ENCODE peak calls at places on chromosomes 16 and 17, in four cellular contexts. H is H9, X is mesendoderm, Y is neuronal stem cell. U is an unnamed sample.

GRCh38 chr17:66098040-66098439 is 93.9 kb downstream of the CEP112 start:
- DNase-seq in H (no peak), X (no peak), Y (no peak), U (peak)

GRCh38 chr16:56610017-56610608 is 1.7 kb downstream of the MT2A start:
- DNase-seq in H (no peak), X (peak), Y (no peak), U (peak)

GRCh38 chr16:4176794-4177438 is 60.7 kb upstream of the ADCY9 start:
- DNase-seq in H (no peak), X (peak), Y (no peak), U (peak)

GRCh38 chr16:73387979-73388378 is 340.1 kb upstream of the ZFHX3 start:
- DNase-seq in H (no peak), X (no peak), Y (no peak), U (no peak)

GRCh38 chr17:67605259-67605912 is 112.3 kb upstream of the NOL11 start:
- DNase-seq in H (no peak), X (no peak), Y (no peak), U (no peak)

GRCh38 chr16:88626646-88627045 is 11.7 kb upstream of the IL17C start:
- DNase-seq in H (no peak), X (no peak), Y (no peak), U (no peak)

GRCh38 chr16:28320023-28320561 is 27.8 kb downstream of the SBK1 start:
- DNase-seq in H (no peak), X (no peak), Y (no peak), U (no peak)

GRCh38 chr16:49463529-49463928 is 89.9 kb downstream of the C16orf78 start:
- DNase-seq in H (peak), X (no peak), Y (peak), U (no peak)

GRCh38 chr16:85613609-85614337 is 651 bp downstream of the GSE1 start:
- DNase-seq in H (peak), X (peak), Y (no peak), U (no peak)

GRCh38 chr17:62824290-62825135 is 16.4 kb upstream of the MARCHF10 start:
- DNase-seq in H (peak), X (peak), Y (peak), U (peak)

GRCh38 chr16:80610489-80611156 is 69.8 kb downstream of the DYNLRB2 start:
- DNase-seq in H (no peak), X (no peak), Y (no peak), U (no peak)

GRCh38 chr16:80611171-80611929 is 70.6 kb downstream of the DYNLRB2 start:
- DNase-seq in H (no peak), X (no peak), Y (no peak), U (no peak)

GRCh38 chr16:80606221-80606766 is 65.5 kb downstream of the DYNLRB2 start:
- DNase-seq in H (no peak), X (no peak), Y (no peak), U (no peak)

GRCh38 chr16:80604600-80605355 is 64.0 kb downstream of the DYNLRB2 start:
- DNase-seq in H (no peak), X (no peak), Y (no peak), U (no peak)

GRCh38 chr16:80607204-80607603 is 66.4 kb downstream of the DYNLRB2 start:
- DNase-seq in H (no peak), X (peak), Y (no peak), U (no peak)
- H3K23ac ChIP-seq in H (no peak), X (no peak), Y (no peak), U (no peak)

DNA sequence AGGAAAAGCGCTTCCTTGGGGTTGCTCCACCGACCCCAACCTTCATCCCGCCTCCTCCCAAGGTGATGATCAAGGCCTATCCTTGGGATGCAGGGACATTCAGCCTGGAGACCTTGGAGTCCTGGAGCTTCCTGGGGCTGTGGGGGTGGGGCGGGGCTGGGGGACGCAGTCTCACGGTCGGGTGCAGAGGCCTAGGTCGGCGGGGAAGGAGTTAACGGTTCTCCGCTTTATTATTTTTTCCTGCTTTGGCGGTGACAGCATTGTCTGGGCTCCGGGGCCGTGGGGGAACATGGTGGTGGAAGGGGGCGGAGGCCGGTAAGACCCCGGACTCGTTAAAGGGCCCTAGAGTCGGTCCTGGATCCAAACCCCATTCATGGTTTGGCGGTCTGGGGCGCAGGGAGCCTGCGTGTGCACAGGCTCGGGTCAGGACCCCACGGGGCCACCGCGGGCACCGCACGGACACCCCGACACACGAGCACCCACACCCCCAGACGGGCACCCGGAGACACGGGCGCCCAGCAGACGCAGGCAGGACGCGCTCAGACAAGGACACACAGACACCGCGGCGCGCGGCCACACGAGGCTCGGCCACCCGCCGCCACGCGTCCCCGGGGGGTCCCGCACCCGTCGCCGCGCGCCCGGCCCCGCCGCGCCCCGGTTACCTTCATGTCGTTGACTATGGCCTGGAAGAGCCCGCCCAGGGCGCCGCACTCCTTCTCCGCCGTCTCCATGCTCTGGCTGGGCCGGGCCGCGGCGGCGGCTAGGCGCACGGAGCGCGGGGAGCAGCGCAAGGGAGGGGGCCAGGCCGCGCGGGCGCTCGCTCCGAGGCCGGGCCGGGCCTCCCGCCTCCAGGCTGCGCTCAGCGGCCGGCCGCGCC is 554 bp downstream of the MTSS2 start:
- DNase-seq in H (no peak), X (peak), Y (no peak), U (no peak)
- H3K23ac ChIP-seq in H (no peak), X (no peak), Y (peak), U (peak)

DNA sequence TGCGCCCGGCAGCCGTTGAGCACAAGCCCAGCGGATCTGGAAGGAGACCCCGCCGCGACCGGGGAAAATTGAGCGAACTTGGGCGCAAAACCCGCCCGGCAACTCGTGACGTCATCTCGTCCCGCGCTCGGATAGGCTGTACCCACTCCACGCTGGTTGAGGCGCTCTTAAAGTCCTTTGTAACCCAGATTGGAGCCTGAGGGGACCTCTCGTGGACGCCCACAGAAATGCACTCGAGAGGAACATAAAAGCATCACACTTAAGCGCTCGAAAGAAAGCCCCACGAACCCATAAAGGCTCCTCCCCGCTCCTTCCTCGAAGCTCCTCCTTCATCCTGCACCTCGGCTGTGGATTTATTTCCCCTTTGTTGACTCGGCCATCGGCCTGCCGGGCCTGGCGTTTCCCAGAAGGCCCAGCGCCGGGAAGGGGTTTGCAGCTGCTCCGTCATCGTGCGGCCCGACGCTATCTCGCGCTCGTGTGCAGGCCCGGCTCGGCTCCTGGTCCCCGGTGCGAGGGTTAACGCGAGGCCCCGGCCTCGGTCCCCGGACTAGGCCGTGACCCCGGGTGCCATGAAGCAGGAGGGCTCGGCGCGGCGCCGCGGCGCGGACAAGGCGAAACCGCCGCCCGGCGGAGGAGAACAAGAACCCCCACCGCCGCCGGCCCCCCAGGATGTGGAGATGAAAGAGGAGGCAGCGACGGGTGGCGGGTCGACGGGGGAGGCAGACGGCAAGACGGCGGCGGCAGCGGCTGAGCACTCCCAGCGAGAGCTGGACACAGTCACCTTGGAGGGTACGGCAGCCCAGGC is at the start of gene PSMD3:
- DNase-seq in H (peak), X (peak), Y (peak), U (peak)
- H3K23ac ChIP-seq in H (no peak), X (no peak), Y (peak), U (peak)

DNA sequence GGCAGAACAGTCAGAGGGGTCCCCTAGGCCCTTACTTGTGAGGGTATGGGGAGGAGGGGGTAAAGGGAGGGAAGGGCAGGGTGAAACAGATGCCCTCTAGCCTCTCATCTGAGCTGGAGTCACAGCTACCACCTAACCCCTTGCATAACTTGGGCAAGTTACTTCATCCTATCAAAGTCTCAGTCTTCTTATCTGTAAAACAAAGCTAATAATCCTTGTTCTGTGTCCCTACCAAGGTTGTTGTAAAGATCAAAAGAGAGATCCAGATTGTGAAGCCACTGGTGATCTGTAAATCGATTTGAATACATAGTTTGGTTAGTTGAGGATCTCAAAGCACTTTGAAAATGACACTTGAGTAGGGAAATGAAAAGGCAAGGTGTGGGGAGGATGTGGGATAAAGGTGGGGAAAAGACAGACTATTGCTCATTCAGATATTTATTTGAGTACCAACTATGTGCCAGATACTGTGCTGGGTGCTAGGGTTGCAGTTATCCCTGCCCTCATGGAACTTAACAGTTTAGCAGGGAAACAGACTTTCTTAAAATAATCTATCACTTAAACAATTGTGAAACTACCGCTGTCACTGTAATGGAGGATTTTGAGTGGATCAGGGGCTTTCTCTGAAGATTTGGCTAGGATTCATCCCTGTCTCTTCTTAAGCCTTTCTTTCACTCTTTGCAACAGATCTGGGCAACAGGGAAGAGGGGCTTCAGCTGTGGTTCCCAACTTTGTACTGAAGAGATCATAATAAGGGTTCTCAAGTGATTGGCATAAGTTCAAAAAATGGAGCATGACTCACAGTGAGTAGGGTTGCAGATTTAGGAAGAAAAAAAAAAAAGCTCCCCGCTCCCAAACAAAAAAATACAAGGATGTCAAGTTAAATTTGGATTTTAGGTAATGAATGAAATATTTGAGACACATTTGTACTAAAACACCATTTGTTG is 3.0 kb downstream of the HEATR9 start:
- DNase-seq in H (no peak), X (no peak), Y (no peak), U (peak)
- H3K23ac ChIP-seq in H (no peak), X (no peak), Y (no peak), U (no peak)

GRCh38 chr16:31216552-31217530 is at the start of gene PYDC1:
- DNase-seq in H (peak), X (peak), Y (no peak), U (no peak)
- H3K23ac ChIP-seq in H (no peak), X (no peak), Y (peak), U (no peak)

GRCh38 chr17:80633994-80634566 is 89.4 kb downstream of the RPTOR start:
- DNase-seq in H (no peak), X (no peak), Y (no peak), U (no peak)
- H3K23ac ChIP-seq in H (peak), X (no peak), Y (peak), U (no peak)

GRCh38 chr17:63838586-63839184 is 3.8 kb downstream of the SMARCD2 start:
- DNase-seq in H (no peak), X (peak), Y (no peak), U (peak)
- H3K23ac ChIP-seq in H (no peak), X (no peak), Y (no peak), U (peak)

GRCh38 chr17:39688475-39688835 is 598 bp upstream of the PGAP3 start:
- DNase-seq in H (no peak), X (peak), Y (no peak), U (peak)

GRCh38 chr17:39684369-39685043 is 3.4 kb downstream of the PGAP3 start:
- DNase-seq in H (no peak), X (no peak), Y (no peak), U (no peak)

GRCh38 chr17:39688945-39689344 is 1.1 kb upstream of the PGAP3 start:
- DNase-seq in H (peak), X (peak), Y (no peak), U (no peak)

GRCh38 chr17:39687101-39687545 is 734 bp downstream of the PGAP3 start:
- DNase-seq in H (no peak), X (no peak), Y (no peak), U (no peak)

GRCh38 chr17:39687546-39688474 is at the start of gene PGAP3:
- DNase-seq in H (peak), X (peak), Y (peak), U (peak)
- H3K23ac ChIP-seq in H (no peak), X (peak), Y (peak), U (peak)

GRCh38 chr16:82226327-82226726 is 56.3 kb upstream of the MPHOSPH6 start:
- DNase-seq in H (no peak), X (no peak), Y (no peak), U (no peak)

GRCh38 chr16:82219298-82219697 is 49.3 kb upstream of the MPHOSPH6 start:
- DNase-seq in H (no peak), X (no peak), Y (no peak), U (no peak)

DNA sequence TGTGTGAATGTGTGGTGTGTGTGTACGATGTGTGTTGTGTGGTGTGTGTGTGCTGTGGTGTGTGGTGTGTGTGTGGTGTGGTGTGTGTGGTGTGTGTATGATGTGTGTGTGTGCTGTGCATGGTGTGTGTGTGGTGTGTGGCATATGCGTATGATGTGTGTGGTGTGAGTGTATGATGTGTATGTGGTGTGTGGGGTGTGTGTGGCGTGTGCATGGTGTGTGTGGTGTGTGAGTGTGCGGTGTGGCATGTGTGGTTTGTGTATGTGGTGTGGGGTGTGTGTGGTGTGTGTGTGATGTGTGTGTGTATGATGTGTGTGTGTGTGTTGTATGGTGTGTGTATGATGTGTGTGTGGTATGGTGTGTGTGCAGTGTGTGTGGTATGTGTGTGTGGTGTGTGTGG is 50.5 kb upstream of the MPHOSPH6 start:
- DNase-seq in H (no peak), X (no peak), Y (no peak), U (no peak)
- H3K23ac ChIP-seq in H (no peak), X (no peak), Y (peak), U (no peak)

U was measured in IMR-90.